ENCODE peak calls at places on chromosomes 16 and 17, in four cellular contexts. I is sigmoid colon, H is K562, S is transverse colon. Q is an unnamed sample.
A peak's percentile ranks its signal among the peaks of the same experiment; 100 is the strongest.

GRCh38 chr17:5434984-5435383 is 4.0 kb downstream of the C1QBP start:
- DNase-seq in S (no peak), I (no peak), H (no peak), Q (no peak)

GRCh38 chr16:79299154-79299799 is 301.3 kb downstream of the MAF start:
- DNase-seq in S (no peak), H (no peak), I (no peak), Q (no peak)

GRCh38 chr16:57003439-57004386 is 14.4 kb downstream of the NLRC5 start:
- DNase-seq in S (no peak), H (no peak), I (peak; percentile 44), Q (no peak)

GRCh38 chr17:61285483-61286320 is 113.9 kb upstream of the TBX2 start:
- DNase-seq in H (no peak), I (no peak), S (no peak), Q (no peak)

GRCh38 chr17:8726951-8727555 is 17.6 kb downstream of the CCDC42 start:
- DNase-seq in H (no peak), I (no peak), S (no peak), Q (no peak)

GRCh38 chr17:12024332-12024731 is 3.7 kb downstream of the MAP2K4 start:
- DNase-seq in H (no peak), I (no peak), S (no peak), Q (no peak)

GRCh38 chr17:82627827-82628226 is 20.4 kb downstream of the WDR45B start:
- DNase-seq in S (no peak), H (no peak), I (no peak), Q (no peak)

GRCh38 chr17:74744349-74744713 is 4.1 kb upstream of the NHERF1 start:
- DNase-seq in I (peak; percentile 15), H (no peak), S (no peak), Q (no peak)

GRCh38 chr17:76544123-76544915 is 4.5 kb downstream of the PRCD start:
- DNase-seq in I (no peak), S (no peak), H (no peak), Q (peak; percentile 83)

GRCh38 chr17:79939755-79940154 is 95.9 kb downstream of the TBC1D16 start:
- DNase-seq in S (no peak), H (no peak), I (no peak), Q (peak; percentile 32)
- H3K4me1 ChIP-seq in S (no peaks in the 10 kb centered on the region), H (no peaks in the 10 kb centered on the region), I (no peaks in the 10 kb centered on the region), Q (peaks cover 19% of the 10 kb centered on the region)

GRCh38 chr17:72879877-72880276 is 212.6 kb downstream of the SLC39A11 start:
- DNase-seq in H (no peak), S (no peak), I (no peak), Q (no peak)
- H3K9me3 ChIP-seq in H (peaks cover 6% of the 10 kb centered on the region), S (peaks cover 23% of the 10 kb centered on the region), I (no peaks in the 10 kb centered on the region), Q (no peaks in the 10 kb centered on the region)

DNA sequence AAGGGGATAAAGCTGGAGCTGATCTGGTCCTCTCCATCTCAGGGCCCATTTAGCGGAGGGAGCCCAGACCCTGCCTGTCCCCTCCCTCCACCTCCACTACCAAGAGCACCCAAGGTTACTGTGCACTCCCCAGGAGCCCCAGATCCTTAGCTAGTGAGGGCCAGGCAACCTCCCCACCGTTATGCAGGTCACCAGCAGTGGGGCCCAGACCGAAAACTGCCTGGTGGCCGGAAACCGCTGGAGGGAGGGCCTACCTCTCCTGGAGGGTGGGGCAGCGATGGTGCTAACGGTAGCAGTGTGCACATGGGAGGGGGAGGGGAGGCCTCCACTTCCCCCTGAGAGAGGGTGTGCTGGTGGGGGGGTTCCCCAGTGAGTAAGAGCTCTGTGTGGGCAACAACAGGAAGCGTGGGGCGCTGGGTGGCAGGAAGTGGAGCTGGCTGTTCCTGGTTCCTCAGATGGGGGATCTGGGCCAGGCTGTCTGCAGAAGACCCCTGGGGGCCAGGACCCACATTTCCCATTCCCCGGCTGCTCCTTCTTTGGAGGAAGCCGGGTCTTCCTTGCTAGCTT is 4.4 kb downstream of the FMNL1 start:
- DNase-seq in S (peak; percentile 91), H (peak; percentile 86), I (peak; percentile 86), Q (no peak)
- TF ChIP-seq EP300 in S (no peak), H (peak; percentile 85), I (no peak), Q (no peak)

GRCh38 chr16:9102379-9102778 is 10.9 kb downstream of the HAPSTR1 start:
- DNase-seq in I (no peak), S (no peak), H (no peak), Q (no peak)
- H3K4me1 ChIP-seq in I (peaks cover 81% of the 10 kb centered on the region), S (peaks cover 64% of the 10 kb centered on the region), H (peaks cover 34% of the 10 kb centered on the region), Q (peaks cover 26% of the 10 kb centered on the region)

GRCh38 chr17:33267279-33267790 is 25.8 kb downstream of the ASIC2 start:
- DNase-seq in H (no peak), I (no peak), S (no peak), Q (no peak)

GRCh38 chr17:33269337-33270060 is 23.6 kb downstream of the ASIC2 start:
- DNase-seq in S (no peak), I (no peak), H (no peak), Q (no peak)

GRCh38 chr17:33267881-33268548 is 25.1 kb downstream of the ASIC2 start:
- DNase-seq in I (no peak), S (no peak), H (no peak), Q (no peak)

GRCh38 chr17:33266116-33266515 is 27.0 kb downstream of the ASIC2 start:
- DNase-seq in H (no peak), I (no peak), S (no peak), Q (no peak)

GRCh38 chr17:33266611-33267010 is 26.5 kb downstream of the ASIC2 start:
- DNase-seq in H (no peak), S (no peak), I (no peak), Q (no peak)
- H3K9me3 ChIP-seq in H (no peaks in the 10 kb centered on the region), S (no peaks in the 10 kb centered on the region), I (no peaks in the 10 kb centered on the region), Q (no peaks in the 10 kb centered on the region)

DNA sequence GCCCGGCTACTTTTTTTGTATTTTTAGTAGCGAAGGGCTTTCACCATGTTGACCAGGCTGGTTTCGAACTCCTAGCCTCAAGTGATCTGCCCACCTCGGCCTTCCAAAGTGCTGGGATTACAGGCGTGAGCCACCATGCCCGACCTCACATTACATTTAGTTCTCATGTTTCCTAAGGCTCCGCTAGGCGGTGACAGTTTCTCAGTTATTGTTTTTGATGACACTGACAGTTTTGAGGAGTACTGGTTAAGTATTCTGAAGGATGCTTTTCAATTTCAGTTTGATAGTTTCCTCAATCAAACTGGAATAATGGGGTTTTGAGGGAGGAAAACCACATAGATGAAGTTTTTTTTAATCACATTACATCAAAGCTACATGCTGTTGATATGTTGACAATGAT is 1028.5 kb downstream of the CDH8 start:
- DNase-seq in H (no peak), S (no peak), I (no peak), Q (no peak)
- TF ChIP-seq EP300 in H (no peak), S (no peak), I (no peak), Q (no peak)

GRCh38 chr16:68246671-68247070 is 1.5 kb downstream of the PLA2G15 start:
- DNase-seq in H (no peak), I (no peak), S (no peak), Q (no peak)

GRCh38 chr16:68249361-68249760 is 4.2 kb downstream of the PLA2G15 start:
- DNase-seq in H (no peak), I (no peak), S (no peak), Q (no peak)

GRCh38 chr16:68246121-68246520 is 948 bp downstream of the PLA2G15 start:
- DNase-seq in I (no peak), S (no peak), H (no peak), Q (no peak)

GRCh38 chr16:68247400-68247799 is 2.2 kb downstream of the PLA2G15 start:
- DNase-seq in S (no peak), H (no peak), I (no peak), Q (no peak)

DNA sequence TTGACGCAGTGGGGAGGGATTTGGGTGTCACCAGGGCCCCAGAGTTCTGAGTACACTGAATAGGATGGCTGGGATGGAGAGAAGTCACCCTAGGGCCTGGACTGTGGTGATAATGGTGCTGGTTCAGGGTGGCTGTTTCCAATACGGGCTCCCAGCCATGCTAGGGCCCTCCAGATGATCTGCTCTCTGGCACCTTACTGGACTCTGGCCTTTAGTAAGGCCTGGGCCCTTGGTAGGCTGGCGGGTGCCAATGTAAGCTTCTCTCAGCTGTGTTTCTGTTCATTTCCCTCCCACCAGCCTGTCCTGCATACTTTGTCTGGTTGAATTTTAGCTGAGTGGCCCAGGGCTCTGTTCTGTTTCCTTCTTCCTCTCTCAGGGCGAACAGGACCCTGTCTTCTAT is 2.8 kb downstream of the PLA2G15 start:
- DNase-seq in S (no peak), I (no peak), H (no peak), Q (no peak)
- H3K4me1 ChIP-seq in S (peaks cover 22% of the 10 kb centered on the region), I (peaks cover 40% of the 10 kb centered on the region), H (peaks cover 26% of the 10 kb centered on the region), Q (peaks cover 11% of the 10 kb centered on the region)

GRCh38 chr16:35193956-35194355 is 1734.5 kb downstream of the TP53TG3F start:
- DNase-seq in H (no peak), I (no peak), S (no peak), Q (no peak)

GRCh38 chr16:35195173-35195863 is 1735.9 kb downstream of the TP53TG3F start:
- DNase-seq in S (no peak), I (no peak), H (no peak), Q (no peak)

GRCh38 chr16:35195864-35196216 is 1736.4 kb downstream of the TP53TG3F start:
- DNase-seq in S (no peak), H (no peak), I (no peak), Q (no peak)

GRCh38 chr16:35196313-35196712 is 1736.9 kb downstream of the TP53TG3F start:
- DNase-seq in H (no peak), I (no peak), S (no peak), Q (no peak)

GRCh38 chr16:35194681-35195080 is 1735.3 kb downstream of the TP53TG3F start:
- DNase-seq in I (no peak), H (no peak), S (no peak), Q (no peak)
- H3K9me3 ChIP-seq in I (no peaks in the 10 kb centered on the region), H (no peaks in the 10 kb centered on the region), S (no peaks in the 10 kb centered on the region), Q (no peaks in the 10 kb centered on the region)

GRCh38 chr16:85326794-85327181 is 214.5 kb upstream of the CIBAR2 start:
- DNase-seq in S (no peak), I (no peak), H (no peak), Q (no peak)

GRCh38 chr16:85328665-85329058 is 216.4 kb upstream of the CIBAR2 start:
- DNase-seq in S (no peak), H (peak; percentile 67), I (no peak), Q (no peak)

GRCh38 chr16:85326113-85326793 is 214.0 kb upstream of the CIBAR2 start:
- DNase-seq in S (no peak), H (no peak), I (no peak), Q (no peak)

GRCh38 chr16:85329059-85329812 is 217.0 kb upstream of the CIBAR2 start:
- DNase-seq in I (no peak), S (peak; percentile 68), H (no peak), Q (no peak)

DNA sequence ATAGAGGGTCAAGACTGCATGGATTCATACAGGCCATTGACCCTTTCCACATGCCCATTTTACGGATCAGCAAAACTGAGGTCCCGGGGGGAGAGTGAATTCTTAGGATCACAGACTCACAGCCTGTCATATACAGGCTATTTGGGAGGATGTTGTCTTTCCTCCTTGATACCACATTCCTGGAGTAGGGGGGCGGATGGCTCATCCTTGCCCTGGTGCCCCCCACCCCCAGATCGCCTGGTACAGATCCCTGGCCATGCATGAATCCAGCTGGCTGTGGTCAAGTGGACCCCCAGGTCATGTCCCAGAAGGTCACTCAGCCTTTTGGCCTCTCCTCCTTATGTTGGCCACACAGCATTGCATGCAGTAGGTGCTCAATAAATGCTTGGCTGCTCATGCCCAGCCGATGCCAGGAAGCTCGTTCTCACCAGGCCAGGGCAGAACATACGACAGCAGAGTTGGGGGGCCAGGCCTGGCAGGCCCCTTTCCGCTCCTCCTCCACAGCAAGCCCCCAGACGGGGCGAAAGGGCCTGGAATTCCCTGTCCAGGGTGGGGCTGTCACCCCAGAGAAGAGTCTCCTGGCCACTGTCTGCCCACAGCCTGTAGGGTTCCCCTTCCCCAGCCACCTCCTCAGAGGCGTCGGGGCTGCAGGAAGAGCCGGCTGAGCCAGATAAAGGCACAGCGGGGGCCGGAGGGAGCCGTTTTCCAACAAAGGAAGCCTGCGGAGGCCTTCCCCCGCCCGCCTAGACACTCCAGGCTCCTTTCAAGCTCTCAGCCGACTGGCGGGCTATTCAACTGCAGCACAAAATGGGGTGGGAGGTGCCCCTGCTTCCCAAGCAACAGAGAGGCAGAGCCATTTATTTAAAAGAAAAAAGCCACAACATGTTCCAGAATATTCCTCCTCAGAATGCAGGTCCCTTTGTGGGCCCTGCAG is 215.7 kb upstream of the CIBAR2 start:
- DNase-seq in H (peak; percentile 77), S (no peak), I (no peak), Q (peak; percentile 56)
- TF ChIP-seq EP300 in H (peak; percentile 79), S (no peak), I (no peak), Q (no peak)